ENCODE peak calls at places on chromosomes 5 and 9, in nine cellular contexts. One of them, this sample, is unnamed.

GRCh38 chr9:35164711-35165110 is 2.9 kb downstream of the UNC13B start:
- DNase-seq in epithelial cell of esophagus: peak
- DNase-seq in nephron progenitor cell: no peak
- DNase-seq in fibroblast of lung: peak
- DNase-seq in GM10248: no peak
- DNase-seq in lower lobe of right lung: no peak
- DNase-seq in HFFc6: peak
- DNase-seq in Calu3: no peak
- DNase-seq in MCF 10A: no peak
- DNase-seq in this sample: no peak

GRCh38 chr9:20873240-20873860 is 158.1 kb downstream of the HACD4 start:
- DNase-seq in epithelial cell of esophagus: no peak
- DNase-seq in nephron progenitor cell: no peak
- DNase-seq in fibroblast of lung: peak
- DNase-seq in GM10248: no peak
- DNase-seq in lower lobe of right lung: no peak
- DNase-seq in HFFc6: peak
- DNase-seq in Calu3: no peak
- DNase-seq in MCF 10A: no peak
- DNase-seq in this sample: no peak

GRCh38 chr9:128916204-128916603 is 4.6 kb upstream of the PHYHD1 start:
- DNase-seq in epithelial cell of esophagus: peak
- DNase-seq in nephron progenitor cell: no peak
- DNase-seq in fibroblast of lung: no peak
- DNase-seq in GM10248: no peak
- DNase-seq in lower lobe of right lung: peak
- DNase-seq in HFFc6: peak
- DNase-seq in Calu3: no peak
- DNase-seq in MCF 10A: peak
- DNase-seq in this sample: no peak

GRCh38 chr9:126773004-126773607 is 31.7 kb upstream of the ZBTB43 start:
- DNase-seq in epithelial cell of esophagus: peak
- DNase-seq in nephron progenitor cell: peak
- DNase-seq in fibroblast of lung: no peak
- DNase-seq in GM10248: no peak
- DNase-seq in lower lobe of right lung: no peak
- DNase-seq in HFFc6: peak
- DNase-seq in Calu3: no peak
- DNase-seq in MCF 10A: peak
- DNase-seq in this sample: no peak

GRCh38 chr5:166166071-166166470 is 2125.4 kb upstream of the WWC1 start:
- DNase-seq in epithelial cell of esophagus: no peak
- DNase-seq in nephron progenitor cell: no peak
- DNase-seq in fibroblast of lung: no peak
- DNase-seq in GM10248: no peak
- DNase-seq in lower lobe of right lung: no peak
- DNase-seq in HFFc6: no peak
- DNase-seq in Calu3: no peak
- DNase-seq in MCF 10A: no peak
- DNase-seq in this sample: no peak

GRCh38 chr5:9835121-9835770 is 205.1 kb upstream of the TAS2R1 start:
- DNase-seq in epithelial cell of esophagus: no peak
- DNase-seq in nephron progenitor cell: peak
- DNase-seq in fibroblast of lung: no peak
- DNase-seq in GM10248: no peak
- DNase-seq in lower lobe of right lung: no peak
- DNase-seq in HFFc6: no peak
- DNase-seq in Calu3: no peak
- DNase-seq in MCF 10A: no peak
- DNase-seq in this sample: no peak

GRCh38 chr9:109640232-109641078 is 139.5 kb upstream of the PALM2AKAP2 start:
- DNase-seq in epithelial cell of esophagus: peak
- DNase-seq in nephron progenitor cell: peak
- DNase-seq in fibroblast of lung: peak
- DNase-seq in GM10248: no peak
- DNase-seq in lower lobe of right lung: peak
- DNase-seq in HFFc6: no peak
- DNase-seq in Calu3: peak
- DNase-seq in MCF 10A: peak
- DNase-seq in this sample: peak

GRCh38 chr5:171762841-171763408 is 22.7 kb upstream of the SMIM23 start:
- DNase-seq in epithelial cell of esophagus: no peak
- DNase-seq in nephron progenitor cell: no peak
- DNase-seq in fibroblast of lung: no peak
- DNase-seq in GM10248: no peak
- DNase-seq in lower lobe of right lung: no peak
- DNase-seq in HFFc6: no peak
- DNase-seq in Calu3: no peak
- DNase-seq in MCF 10A: no peak
- DNase-seq in this sample: no peak

GRCh38 chr9:109182940-109183798 is 16.1 kb upstream of the FRRS1L start:
- DNase-seq in epithelial cell of esophagus: peak
- DNase-seq in nephron progenitor cell: peak
- DNase-seq in fibroblast of lung: peak
- DNase-seq in GM10248: peak
- DNase-seq in lower lobe of right lung: no peak
- DNase-seq in HFFc6: peak
- DNase-seq in Calu3: peak
- DNase-seq in MCF 10A: peak
- DNase-seq in this sample: peak

GRCh38 chr5:54904425-54904824 is 81.0 kb downstream of the ESM1 start:
- DNase-seq in epithelial cell of esophagus: peak
- DNase-seq in nephron progenitor cell: peak
- DNase-seq in fibroblast of lung: peak
- DNase-seq in GM10248: no peak
- DNase-seq in lower lobe of right lung: no peak
- DNase-seq in HFFc6: peak
- DNase-seq in Calu3: peak
- DNase-seq in MCF 10A: peak
- DNase-seq in this sample: no peak

GRCh38 chr9:137461316-137461662 is 2.2 kb upstream of the NSMF start:
- DNase-seq in epithelial cell of esophagus: no peak
- DNase-seq in nephron progenitor cell: no peak
- DNase-seq in fibroblast of lung: no peak
- DNase-seq in GM10248: no peak
- DNase-seq in lower lobe of right lung: no peak
- DNase-seq in HFFc6: no peak
- DNase-seq in Calu3: no peak
- DNase-seq in MCF 10A: no peak
- DNase-seq in this sample: no peak

GRCh38 chr9:137462396-137463193 is 3.5 kb upstream of the NSMF start:
- DNase-seq in epithelial cell of esophagus: no peak
- DNase-seq in nephron progenitor cell: no peak
- DNase-seq in fibroblast of lung: no peak
- DNase-seq in GM10248: no peak
- DNase-seq in lower lobe of right lung: no peak
- DNase-seq in HFFc6: no peak
- DNase-seq in Calu3: no peak
- DNase-seq in MCF 10A: no peak
- DNase-seq in this sample: no peak

GRCh38 chr9:137460363-137461315 is 1.5 kb upstream of the NSMF start:
- DNase-seq in epithelial cell of esophagus: no peak
- DNase-seq in nephron progenitor cell: no peak
- DNase-seq in fibroblast of lung: no peak
- DNase-seq in GM10248: no peak
- DNase-seq in lower lobe of right lung: no peak
- DNase-seq in HFFc6: no peak
- DNase-seq in Calu3: no peak
- DNase-seq in MCF 10A: no peak
- DNase-seq in this sample: no peak

GRCh38 chr9:137463194-137463930 is 4.2 kb upstream of the NSMF start:
- DNase-seq in epithelial cell of esophagus: no peak
- DNase-seq in nephron progenitor cell: no peak
- DNase-seq in fibroblast of lung: no peak
- DNase-seq in GM10248: no peak
- DNase-seq in lower lobe of right lung: no peak
- DNase-seq in HFFc6: no peak
- DNase-seq in Calu3: no peak
- DNase-seq in MCF 10A: no peak
- DNase-seq in this sample: no peak

DNA sequence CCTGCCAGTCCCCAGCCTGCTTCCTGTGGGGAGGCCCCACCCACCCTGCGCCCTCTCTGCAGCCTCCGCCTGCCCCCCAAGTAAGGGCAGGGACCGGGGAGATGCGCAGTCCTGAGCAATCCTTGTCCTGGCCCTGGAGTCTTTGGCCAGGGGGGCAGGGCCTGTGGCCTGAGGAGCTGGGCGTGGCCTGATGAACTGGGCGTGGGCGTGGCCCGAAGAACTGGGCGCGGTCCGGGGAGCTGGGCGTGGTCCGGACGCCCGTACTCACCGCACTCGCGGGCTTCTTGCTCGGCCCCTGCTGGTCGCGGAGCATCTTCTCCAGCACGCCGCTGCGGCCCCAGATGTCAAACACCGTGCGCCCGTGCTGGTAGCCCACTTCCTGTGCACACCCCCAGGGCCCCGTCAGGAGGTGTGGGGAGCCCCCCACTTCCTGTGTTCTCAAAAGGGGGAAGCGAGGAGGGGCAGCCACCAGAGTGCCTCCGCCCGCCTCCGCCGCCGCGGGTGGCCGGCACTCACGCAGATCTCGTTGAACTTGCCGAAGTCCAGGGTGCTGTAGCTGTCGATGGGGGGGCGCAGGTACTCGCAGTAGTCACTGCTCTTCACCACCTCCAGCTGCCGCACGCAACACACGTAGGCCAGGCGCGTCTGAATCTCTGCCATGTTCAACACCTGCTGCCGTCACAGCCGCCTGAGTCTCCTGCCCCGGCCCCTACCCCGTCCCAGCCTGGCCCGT is 2.7 kb upstream of the NSMF start:
- DNase-seq in epithelial cell of esophagus: peak
- DNase-seq in nephron progenitor cell: peak
- DNase-seq in fibroblast of lung: peak
- DNase-seq in GM10248: peak
- DNase-seq in lower lobe of right lung: peak
- DNase-seq in HFFc6: peak
- DNase-seq in Calu3: no peak
- DNase-seq in MCF 10A: no peak
- DNase-seq in this sample: peak
- TF ChIP-seq CTCF in epithelial cell of esophagus: no peak
- TF ChIP-seq CTCF in nephron progenitor cell: no peak
- TF ChIP-seq CTCF in fibroblast of lung: no peak
- TF ChIP-seq CTCF in GM10248: no peak
- TF ChIP-seq CTCF in lower lobe of right lung: no peak
- TF ChIP-seq CTCF in HFFc6: no peak
- TF ChIP-seq CTCF in Calu3: no peak
- TF ChIP-seq CTCF in MCF 10A: no peak
- TF ChIP-seq CTCF in this sample: peak

GRCh38 chr5:125225424-125225823 is 479.0 kb upstream of the ZNF608 start:
- DNase-seq in epithelial cell of esophagus: no peak
- DNase-seq in nephron progenitor cell: no peak
- DNase-seq in fibroblast of lung: no peak
- DNase-seq in GM10248: no peak
- DNase-seq in lower lobe of right lung: no peak
- DNase-seq in HFFc6: no peak
- DNase-seq in Calu3: no peak
- DNase-seq in MCF 10A: no peak
- DNase-seq in this sample: no peak
- TF ChIP-seq CTCF in epithelial cell of esophagus: no peak
- TF ChIP-seq CTCF in nephron progenitor cell: no peak
- TF ChIP-seq CTCF in fibroblast of lung: no peak
- TF ChIP-seq CTCF in GM10248: no peak
- TF ChIP-seq CTCF in lower lobe of right lung: no peak
- TF ChIP-seq CTCF in HFFc6: no peak
- TF ChIP-seq CTCF in Calu3: no peak
- TF ChIP-seq CTCF in MCF 10A: no peak
- TF ChIP-seq CTCF in this sample: no peak

GRCh38 chr5:149829954-149830353 is 99.8 kb downstream of the PPARGC1B start:
- DNase-seq in epithelial cell of esophagus: no peak
- DNase-seq in nephron progenitor cell: no peak
- DNase-seq in fibroblast of lung: no peak
- DNase-seq in GM10248: peak
- DNase-seq in lower lobe of right lung: no peak
- DNase-seq in HFFc6: no peak
- DNase-seq in Calu3: no peak
- DNase-seq in MCF 10A: peak
- DNase-seq in this sample: peak
- TF ChIP-seq CTCF in epithelial cell of esophagus: peak
- TF ChIP-seq CTCF in nephron progenitor cell: peak
- TF ChIP-seq CTCF in fibroblast of lung: no peak
- TF ChIP-seq CTCF in GM10248: no peak
- TF ChIP-seq CTCF in lower lobe of right lung: no peak
- TF ChIP-seq CTCF in HFFc6: peak
- TF ChIP-seq CTCF in Calu3: no peak
- TF ChIP-seq CTCF in MCF 10A: no peak
- TF ChIP-seq CTCF in this sample: peak

GRCh38 chr5:173845321-173845720 is 42.8 kb upstream of the CPEB4 start:
- DNase-seq in epithelial cell of esophagus: peak
- DNase-seq in nephron progenitor cell: no peak
- DNase-seq in fibroblast of lung: no peak
- DNase-seq in GM10248: no peak
- DNase-seq in lower lobe of right lung: no peak
- DNase-seq in HFFc6: no peak
- DNase-seq in Calu3: no peak
- DNase-seq in MCF 10A: no peak
- DNase-seq in this sample: no peak

GRCh38 chr5:173840111-173840983 is 47.8 kb upstream of the CPEB4 start:
- DNase-seq in epithelial cell of esophagus: no peak
- DNase-seq in nephron progenitor cell: no peak
- DNase-seq in fibroblast of lung: no peak
- DNase-seq in GM10248: no peak
- DNase-seq in lower lobe of right lung: no peak
- DNase-seq in HFFc6: no peak
- DNase-seq in Calu3: no peak
- DNase-seq in MCF 10A: no peak
- DNase-seq in this sample: no peak

GRCh38 chr5:173847102-173847501 is 41.0 kb upstream of the CPEB4 start:
- DNase-seq in epithelial cell of esophagus: no peak
- DNase-seq in nephron progenitor cell: no peak
- DNase-seq in fibroblast of lung: no peak
- DNase-seq in GM10248: no peak
- DNase-seq in lower lobe of right lung: no peak
- DNase-seq in HFFc6: no peak
- DNase-seq in Calu3: no peak
- DNase-seq in MCF 10A: no peak
- DNase-seq in this sample: no peak

GRCh38 chr5:173839117-173839713 is 48.9 kb upstream of the CPEB4 start:
- DNase-seq in epithelial cell of esophagus: peak
- DNase-seq in nephron progenitor cell: no peak
- DNase-seq in fibroblast of lung: no peak
- DNase-seq in GM10248: no peak
- DNase-seq in lower lobe of right lung: no peak
- DNase-seq in HFFc6: no peak
- DNase-seq in Calu3: no peak
- DNase-seq in MCF 10A: no peak
- DNase-seq in this sample: no peak

DNA sequence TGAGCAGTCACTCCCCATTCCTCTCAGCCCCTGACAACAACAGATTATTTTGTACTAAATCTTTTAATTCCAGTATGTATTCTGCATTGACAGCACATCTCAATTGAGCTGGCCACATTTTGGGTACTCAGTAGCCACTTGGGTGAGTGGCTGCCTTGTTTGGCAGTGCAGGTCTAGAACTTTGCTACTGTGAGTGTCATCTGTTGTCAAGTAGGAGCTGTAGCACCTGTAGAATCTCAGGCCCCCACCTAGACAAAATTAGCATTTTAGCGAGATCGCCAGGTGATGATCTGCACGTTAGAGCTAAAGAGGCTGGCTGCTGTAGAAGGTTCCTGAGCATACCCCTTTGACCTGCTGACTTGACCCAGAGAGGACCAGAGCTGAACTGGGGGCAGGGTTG is 44.3 kb upstream of the CPEB4 start:
- DNase-seq in epithelial cell of esophagus: no peak
- DNase-seq in nephron progenitor cell: no peak
- DNase-seq in fibroblast of lung: no peak
- DNase-seq in GM10248: no peak
- DNase-seq in lower lobe of right lung: no peak
- DNase-seq in HFFc6: no peak
- DNase-seq in Calu3: no peak
- DNase-seq in MCF 10A: no peak
- DNase-seq in this sample: no peak
- TF ChIP-seq CTCF in epithelial cell of esophagus: no peak
- TF ChIP-seq CTCF in nephron progenitor cell: no peak
- TF ChIP-seq CTCF in fibroblast of lung: no peak
- TF ChIP-seq CTCF in GM10248: no peak
- TF ChIP-seq CTCF in lower lobe of right lung: no peak
- TF ChIP-seq CTCF in HFFc6: no peak
- TF ChIP-seq CTCF in Calu3: no peak
- TF ChIP-seq CTCF in MCF 10A: no peak
- TF ChIP-seq CTCF in this sample: no peak